ENCODE peak calls at places on chromosomes 12 and 14, in five cellular contexts. W is adipocyte, U is gastrocnemius medialis, G is kidney, A is coronary artery. X is an unnamed sample.

GRCh38 chr14:90853116-90853515 is 36.9 kb upstream of the TTC7B start:
- DNase-seq in W (no peak), U (no peak), G (no peak), A (no peak), X (no peak)

GRCh38 chr12:89212339-89212771 is 139.9 kb downstream of the DUSP6 start:
- DNase-seq in W (peak), U (peak), G (peak), A (no peak), X (no peak)

GRCh38 chr12:53287741-53288216 is 7.6 kb upstream of the PFDN5 start:
- DNase-seq in W (peak), U (peak), G (peak), A (no peak), X (peak)

GRCh38 chr12:1695836-1696670 is 5.2 kb downstream of the ADIPOR2 start:
- DNase-seq in W (no peak), U (no peak), G (no peak), A (no peak), X (no peak)

GRCh38 chr12:122942609-122943008 is 23.7 kb downstream of the ABCB9 start:
- DNase-seq in W (no peak), U (no peak), G (no peak), A (no peak), X (no peak)

GRCh38 chr12:25387136-25388050 is 136.7 kb upstream of the KRAS start:
- DNase-seq in W (peak), U (peak), G (peak), A (peak), X (peak)

GRCh38 chr14:23531391-23531790 is 20.2 kb downstream of the ZFHX2 start:
- DNase-seq in W (no peak), U (no peak), G (no peak), A (no peak), X (no peak)

GRCh38 chr12:1750300-1750699 is 59.4 kb downstream of the ADIPOR2 start:
- DNase-seq in W (no peak), U (no peak), G (no peak), A (no peak), X (no peak)

GRCh38 chr12:131511391-131511802 is 199.5 kb upstream of the SFSWAP start:
- DNase-seq in W (no peak), U (no peak), G (no peak), A (no peak), X (no peak)

GRCh38 chr12:83261998-83262397 is 575.3 kb downstream of the TMTC2 start:
- DNase-seq in W (no peak), U (no peak), G (no peak), A (no peak), X (no peak)

GRCh38 chr12:52321433-52321832 is 235 bp upstream of the KRT83 start:
- DNase-seq in W (no peak), U (no peak), G (peak), A (peak), X (peak)

GRCh38 chr14:34604990-34605389 is 25.0 kb downstream of the SNX6 start:
- DNase-seq in W (peak), U (no peak), G (no peak), A (no peak), X (no peak)

GRCh38 chr14:99393059-99393655 is 87.5 kb downstream of the SETD3 start:
- DNase-seq in W (peak), U (no peak), G (no peak), A (no peak), X (no peak)

GRCh38 chr12:75177997-75178396 is 31.6 kb downstream of the KCNC2 start:
- DNase-seq in W (peak), U (no peak), G (no peak), A (no peak), X (no peak)

GRCh38 chr12:77294016-77294415 is 228.6 kb upstream of the E2F7 start:
- DNase-seq in W (peak), U (no peak), G (no peak), A (no peak), X (no peak)

GRCh38 chr12:25839470-25839869 is 119.0 kb upstream of the RASSF8 start:
- DNase-seq in W (no peak), U (no peak), G (no peak), A (no peak), X (no peak)

GRCh38 chr12:32644455-32644854 is 34.6 kb upstream of the DNM1L start:
- DNase-seq in W (no peak), U (no peak), G (no peak), A (no peak), X (no peak)

GRCh38 chr12:20030847-20031246 is 337.5 kb upstream of the PDE3A start:
- DNase-seq in W (no peak), U (no peak), G (no peak), A (no peak), X (no peak)

GRCh38 chr12:105862163-105862821 is 276.5 kb downstream of the NUAK1 start:
- DNase-seq in W (no peak), U (no peak), G (no peak), A (no peak), X (no peak)

GRCh38 chr12:124448955-124449622 is 118.3 kb downstream of the NCOR2 start:
- DNase-seq in W (no peak), U (peak), G (peak), A (no peak), X (no peak)

GRCh38 chr14:68950111-68950510 is 29.0 kb downstream of the ACTN1 start:
- DNase-seq in W (peak), U (no peak), G (no peak), A (no peak), X (no peak)

GRCh38 chr14:68948686-68949085 is 30.4 kb downstream of the ACTN1 start:
- DNase-seq in W (no peak), U (no peak), G (peak), A (no peak), X (peak)

GRCh38 chr14:68951051-68951797 is 27.9 kb downstream of the ACTN1 start:
- DNase-seq in W (peak), U (peak), G (peak), A (peak), X (peak)

GRCh38 chr14:68947802-68948201 is 31.3 kb downstream of the ACTN1 start:
- DNase-seq in W (peak), U (peak), G (peak), A (peak), X (peak)

GRCh38 chr14:68949236-68949965 is 29.7 kb downstream of the ACTN1 start:
- DNase-seq in W (no peak), U (no peak), G (peak), A (no peak), X (no peak)
- H3K4me3 ChIP-seq in W (no peak), U (no peak), G (no peak), A (peak), X (peak)

GRCh38 chr12:115507951-115508722 is 769.4 kb downstream of the MED13L start:
- DNase-seq in W (no peak), U (no peak), G (no peak), A (no peak), X (no peak)
- H3K4me3 ChIP-seq in W (no peak), U (no peak), G (no peak), A (no peak), X (no peak)

GRCh38 chr12:42944516-42944915 is 355.0 kb upstream of the PRICKLE1 start:
- DNase-seq in W (no peak), U (no peak), G (no peak), A (no peak), X (no peak)

GRCh38 chr12:42946776-42947435 is 357.4 kb upstream of the PRICKLE1 start:
- DNase-seq in W (no peak), U (no peak), G (no peak), A (no peak), X (no peak)

GRCh38 chr12:42945927-42946326 is 356.4 kb upstream of the PRICKLE1 start:
- DNase-seq in W (no peak), U (no peak), G (no peak), A (no peak), X (no peak)
- H3K4me3 ChIP-seq in W (no peak), U (no peak), G (no peak), A (no peak), X (no peak)

GRCh38 chr14:75247286-75247922 is 31.2 kb upstream of the FOS start:
- DNase-seq in W (no peak), U (no peak), G (peak), A (no peak), X (no peak)

GRCh38 chr14:75249251-75249957 is 29.2 kb upstream of the FOS start:
- DNase-seq in W (no peak), U (peak), G (no peak), A (no peak), X (no peak)

GRCh38 chr14:75247939-75248338 is 30.7 kb upstream of the FOS start:
- DNase-seq in W (no peak), U (no peak), G (no peak), A (no peak), X (no peak)

GRCh38 chr14:75244121-75244520 is 34.5 kb upstream of the FOS start:
- DNase-seq in W (no peak), U (no peak), G (no peak), A (no peak), X (no peak)

GRCh38 chr14:75246546-75247285 is 31.9 kb upstream of the FOS start:
- DNase-seq in W (no peak), U (no peak), G (peak), A (no peak), X (no peak)
- H3K4me3 ChIP-seq in W (no peak), U (no peak), G (no peak), A (no peak), X (no peak)

DNA sequence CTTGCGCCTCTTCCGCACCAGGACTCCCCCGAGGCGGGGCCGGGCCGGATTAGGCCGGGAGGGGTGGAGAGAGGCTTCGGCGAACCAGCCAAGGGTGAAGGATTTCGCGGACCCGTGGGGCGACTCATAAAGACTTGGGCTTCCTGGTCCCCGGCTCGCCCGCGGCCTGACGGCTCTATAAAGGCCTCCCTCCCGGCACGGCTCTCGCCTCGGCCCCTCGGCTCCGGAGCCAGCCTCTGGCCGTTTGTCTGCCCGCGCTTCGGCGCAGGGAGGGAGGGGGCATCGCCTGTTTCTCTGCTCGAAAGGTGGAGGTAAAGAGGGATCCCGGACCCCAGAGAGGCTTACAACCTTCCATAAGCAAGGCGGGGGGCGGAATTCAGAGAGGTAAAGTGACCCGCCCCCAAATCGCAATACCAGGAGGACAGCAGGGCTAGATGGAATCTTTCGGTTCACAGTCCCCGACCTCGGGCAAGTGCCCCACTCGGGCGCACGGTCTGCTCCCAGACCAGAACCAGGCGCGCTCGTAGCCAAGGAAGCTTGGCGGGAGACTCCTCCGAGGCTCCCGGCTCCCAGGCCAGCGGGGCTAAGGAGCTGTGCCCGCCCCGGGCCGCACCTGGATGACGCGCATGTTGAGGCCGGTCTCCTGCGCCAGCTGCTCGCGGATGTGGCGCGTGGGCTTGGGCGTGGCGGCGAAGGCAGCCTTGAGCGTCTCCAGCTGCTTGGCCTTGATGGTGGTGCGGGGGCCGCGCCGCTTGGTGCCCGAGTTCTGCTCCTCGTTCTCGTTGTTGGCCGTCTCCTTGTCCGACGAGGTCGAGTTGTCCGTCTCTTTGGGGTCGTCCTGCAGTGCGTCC is 3.9 kb downstream of the LHX5 start:
- DNase-seq in W (no peak), U (no peak), G (peak), A (no peak), X (no peak)
- H3K4me3 ChIP-seq in W (peak), U (peak), G (no peak), A (peak), X (peak)

GRCh38 chr14:37591311-37591940 is 3.6 kb downstream of the FOXA1 start:
- DNase-seq in W (no peak), U (no peak), G (peak), A (no peak), X (no peak)
- H3K4me3 ChIP-seq in W (no peak), U (no peak), G (no peak), A (no peak), X (no peak)

GRCh38 chr12:57469334-57470164 is 10.0 kb downstream of the GLI1 start:
- DNase-seq in W (no peak), U (no peak), G (no peak), A (no peak), X (no peak)
- H3K4me3 ChIP-seq in W (no peak), U (no peak), G (no peak), A (no peak), X (no peak)

GRCh38 chr12:6828671-6829531 is 694 bp downstream of the P3H3 start:
- DNase-seq in W (peak), U (no peak), G (peak), A (no peak), X (no peak)

GRCh38 chr12:6831450-6831995 is 3.3 kb downstream of the P3H3 start:
- DNase-seq in W (no peak), U (no peak), G (peak), A (no peak), X (no peak)

GRCh38 chr12:6831021-6831420 is 2.8 kb downstream of the P3H3 start:
- DNase-seq in W (no peak), U (no peak), G (peak), A (no peak), X (no peak)

GRCh38 chr12:6829532-6830220 is 1.5 kb downstream of the P3H3 start:
- DNase-seq in W (peak), U (no peak), G (peak), A (no peak), X (no peak)

GRCh38 chr12:6830286-6830892 is 2.2 kb downstream of the P3H3 start:
- DNase-seq in W (no peak), U (no peak), G (peak), A (no peak), X (no peak)
- H3K4me3 ChIP-seq in W (no peak), U (no peak), G (no peak), A (no peak), X (no peak)

DNA sequence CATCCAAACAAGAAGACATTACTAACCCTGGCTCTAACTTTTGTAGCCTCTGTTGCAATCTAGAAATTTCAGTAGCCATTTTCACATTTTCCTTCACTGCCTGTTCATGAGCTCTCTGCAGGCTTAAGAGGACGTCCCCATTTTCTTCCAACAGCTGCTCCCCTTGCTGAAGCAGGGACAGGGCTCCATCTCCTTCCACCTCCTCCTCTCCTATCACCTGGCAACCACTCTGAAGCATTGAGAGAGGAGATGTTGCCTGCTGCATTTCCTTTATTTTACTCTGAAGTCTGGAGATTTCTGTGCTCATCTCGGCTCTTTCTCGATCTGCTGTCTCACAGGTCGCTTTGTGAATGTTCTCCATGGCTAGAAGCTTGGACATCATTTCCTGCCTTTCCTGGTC is 73.3 kb downstream of the NIN start:
- DNase-seq in W (no peak), U (no peak), G (no peak), A (no peak), X (no peak)
- H3K4me3 ChIP-seq in W (no peak), U (no peak), G (no peak), A (no peak), X (peak)

X was measured in tibial artery.